ENCODE peak calls at places on chromosomes 11 and 22, in five cellular contexts. H is A549, K is coronary artery, Q is LHCN-M2, X is astrocyte. N is an unnamed sample.
A peak's percentile ranks its signal among the peaks of the same experiment; 100 is the strongest.

GRCh38 chr11:64534391-64534801 is 56.6 kb upstream of the SLC22A12 start:
- DNase-seq in H (no peak), Q (no peak), K (no peak), X (no peak), N (no peak)

GRCh38 chr22:47019012-47019790 is 256.8 kb downstream of the TBC1D22A start:
- DNase-seq in Q (no peak), K (no peak), H (no peak), X (no peak), N (no peak)

GRCh38 chr11:61820174-61820573 is 3.4 kb upstream of the FADS1 start:
- DNase-seq in H (peak; percentile 55), Q (peak; percentile 56), K (no peak), X (peak; percentile 40), N (peak; percentile 85)

GRCh38 chr11:108713076-108713790 is 48.4 kb downstream of the DDX10 start:
- DNase-seq in X (peak; percentile 75), H (no peak), Q (peak; percentile 29), K (no peak), N (peak; percentile 43)

GRCh38 chr11:57399221-57399620 is 8.8 kb upstream of the PRG2 start:
- DNase-seq in Q (no peak), K (no peak), H (no peak), X (no peak), N (no peak)

GRCh38 chr11:72221386-72221785 is 3.2 kb upstream of the INPPL1 start:
- DNase-seq in X (no peak), H (no peak), K (peak; percentile 72), Q (no peak), N (no peak)

GRCh38 chr22:20008221-20008995 is 8.2 kb downstream of the ARVCF start:
- DNase-seq in K (no peak), H (no peak), X (no peak), Q (no peak), N (no peak)

GRCh38 chr22:28947125-28947524 is 63.8 kb downstream of the ZNRF3 start:
- DNase-seq in K (no peak), X (no peak), H (no peak), Q (no peak), N (no peak)

GRCh38 chr11:133239530-133239929 is 292.8 kb downstream of the OPCML start:
- DNase-seq in Q (no peak), X (no peak), H (no peak), K (no peak), N (no peak)

GRCh38 chr11:76653674-76654309 is 16.8 kb downstream of the LRRC32 start:
- DNase-seq in H (no peak), X (peak; percentile 66), Q (no peak), K (peak; percentile 90), N (peak; percentile 84)

GRCh38 chr11:65585396-65586246 is 9.8 kb downstream of the EHBP1L1 start:
- DNase-seq in X (no peak), Q (no peak), H (no peak), K (no peak), N (no peak)

GRCh38 chr11:105802390-105802789 is 192.5 kb downstream of the GRIA4 start:
- DNase-seq in X (no peak), H (no peak), Q (no peak), K (no peak), N (no peak)

GRCh38 chr11:6746086-6746618 is 25.6 kb downstream of the OR2AG2 start:
- DNase-seq in X (no peak), H (no peak), K (no peak), Q (no peak), N (no peak)

GRCh38 chr11:63613517-63614135 is 607 bp downstream of the PLAAT3 start:
- DNase-seq in X (no peak), H (peak; percentile 36), Q (peak; percentile 46), K (peak; percentile 80), N (no peak)

GRCh38 chr11:28585007-28585406 is 476.8 kb downstream of the METTL15 start:
- DNase-seq in K (no peak), Q (peak; percentile 31), X (peak; percentile 42), H (no peak), N (peak; percentile 69)

GRCh38 chr11:106021181-106021966 is 666 bp downstream of the MSANTD4 start:
- DNase-seq in K (no peak), X (no peak), H (no peak), Q (peak; percentile 63), N (peak; percentile 53)

GRCh38 chr11:80958414-80958813 is 1517.6 kb upstream of the TENM4 start:
- DNase-seq in K (no peak), H (no peak), X (peak; percentile 12), Q (no peak), N (peak; percentile 49)

GRCh38 chr11:15201586-15201985 is 86.9 kb downstream of the INSC start:
- DNase-seq in K (no peak), H (no peak), X (no peak), Q (no peak), N (no peak)

GRCh38 chr22:28297504-28297903 is 378.4 kb upstream of the PITPNB start:
- DNase-seq in X (peak; percentile 15), H (no peak), K (no peak), Q (peak; percentile 45), N (no peak)

GRCh38 chr11:43311791-43312607 is at the start of gene API5:
- DNase-seq in K (peak; percentile 94), H (peak; percentile 64), X (peak; percentile 90), Q (peak; percentile 94), N (peak; percentile 92)

GRCh38 chr11:19524171-19524671 is 188.4 kb upstream of the NAV2 start:
- DNase-seq in X (no peak), H (no peak), Q (no peak), K (no peak), N (no peak)

GRCh38 chr22:37566903-37567798 is 6.9 kb downstream of the CDC42EP1 start:
- DNase-seq in K (no peak), X (peak; percentile 48), Q (peak; percentile 42), H (peak; percentile 63), N (no peak)

GRCh38 chr11:26551186-26551801 is 20.8 kb downstream of the MUC15 start:
- DNase-seq in K (no peak), H (no peak), X (no peak), Q (no peak), N (peak; percentile 34)

GRCh38 chr11:130999086-130999485 is 82.8 kb upstream of the SNX19 start:
- DNase-seq in H (no peak), Q (no peak), K (no peak), X (peak; percentile 83), N (peak; percentile 28)

GRCh38 chr11:73974611-73975478 is 7.8 kb downstream of the UCP2 start:
- DNase-seq in Q (no peak), K (no peak), H (no peak), X (no peak), N (no peak)

GRCh38 chr11:45804806-45805304 is at the start of gene SLC35C1:
- DNase-seq in H (peak; percentile 87), K (peak; percentile 98), Q (peak; percentile 89), X (peak; percentile 85), N (peak; percentile 95)

GRCh38 chr11:110711776-110712642 is at the start of gene ARHGAP20:
- DNase-seq in Q (peak; percentile 55), K (peak; percentile 73), X (peak; percentile 42), H (peak; percentile 15), N (peak; percentile 78)

GRCh38 chr22:21568207-21569075 is 927 bp downstream of the UBE2L3 start:
- DNase-seq in Q (no peak), H (no peak), X (peak; percentile 22), K (no peak), N (peak; percentile 16)

GRCh38 chr11:2074266-2074825 is 64.8 kb downstream of the IGF2 start:
- DNase-seq in K (no peak), X (no peak), Q (no peak), H (no peak), N (no peak)

GRCh38 chr11:67314218-67314617 is 10.9 kb downstream of the SSH3 start:
- DNase-seq in Q (no peak), X (no peak), K (no peak), H (no peak), N (no peak)

GRCh38 chr11:61028135-61028729 is 56.8 kb downstream of the CD6 start:
- DNase-seq in Q (peak; percentile 2), K (no peak), H (no peak), X (no peak), N (no peak)

GRCh38 chr11:7605544-7605943 is 67.8 kb downstream of the CYB5R2 start:
- DNase-seq in Q (peak; percentile 59), K (no peak), X (peak; percentile 76), H (peak; percentile 79), N (no peak)

GRCh38 chr22:28139993-28140392 is 220.9 kb upstream of the PITPNB start:
- DNase-seq in H (no peak), X (peak; percentile 96), Q (peak; percentile 65), K (no peak), N (peak; percentile 92)

GRCh38 chr11:59187587-59187986 is 15.7 kb downstream of the DTX4 start:
- DNase-seq in Q (peak; percentile 77), K (no peak), H (no peak), X (no peak), N (peak; percentile 49)

GRCh38 chr11:1502168-1502955 is 15.8 kb upstream of the MOB2 start:
- DNase-seq in X (no peak), H (no peak), K (no peak), Q (no peak), N (no peak)

N was measured in HCEC 1CT.